ENCODE peak calls at places on chromosomes 5 and 9, in seven cellular contexts. X, B, Q, I, Y, K and S are unnamed samples.

GRCh38 chr5:15577132-15577531 is 77.2 kb downstream of the FBXL7 start:
- DNase-seq in Q (no peak), K (peak), X (no peak), I (no peak), B (no peak), Y (no peak), S (no peak)

GRCh38 chr5:55533806-55534435 is 843 bp downstream of the PLPP1 start:
- DNase-seq in B (no peak), Y (peak), Q (peak), I (no peak), K (peak), X (no peak), S (no peak)

GRCh38 chr5:123371575-123372179 is 51.5 kb downstream of the CEP120 start:
- DNase-seq in K (peak), X (peak), I (peak), Q (no peak), B (peak), Y (no peak), S (peak)

GRCh38 chr9:129716091-129716490 is 36.8 kb downstream of the PTGES start:
- DNase-seq in I (no peak), X (no peak), Y (no peak), K (no peak), B (no peak), Q (no peak), S (no peak)

GRCh38 chr5:123089572-123089970 is 530 bp downstream of the PRDM6 start:
- DNase-seq in K (no peak), B (no peak), Q (no peak), Y (no peak), I (peak), X (no peak), S (no peak)

GRCh38 chr5:125558466-125558865 is 812.0 kb upstream of the ZNF608 start:
- DNase-seq in Q (no peak), X (no peak), K (no peak), Y (no peak), B (no peak), I (no peak), S (no peak)

GRCh38 chr5:38641003-38641402 is 84.6 kb upstream of the LIFR start:
- DNase-seq in K (no peak), Y (no peak), I (no peak), B (no peak), Q (no peak), X (no peak), S (no peak)

GRCh38 chr5:112491257-112491656 is 72.2 kb upstream of the EPB41L4A start:
- DNase-seq in B (no peak), I (no peak), Y (no peak), K (peak), Q (no peak), X (no peak), S (no peak)

GRCh38 chr5:133746834-133747233 is 134.5 kb upstream of the FSTL4 start:
- DNase-seq in X (no peak), Q (no peak), I (no peak), B (no peak), Y (no peak), K (no peak), S (no peak)

GRCh38 chr9:114830546-114830945 is 24.7 kb upstream of the TNFSF15 start:
- DNase-seq in I (no peak), K (peak), X (no peak), Y (peak), Q (no peak), B (no peak), S (no peak)

GRCh38 chr5:103598997-103599556 is 36.5 kb upstream of the NUDT12 start:
- DNase-seq in B (no peak), Q (no peak), I (no peak), X (no peak), K (no peak), Y (no peak), S (no peak)

GRCh38 chr5:171640396-171640981 is 145.1 kb upstream of the SMIM23 start:
- DNase-seq in I (no peak), X (no peak), Y (no peak), B (no peak), K (no peak), Q (no peak), S (no peak)

GRCh38 chr5:31291323-31291854 is 97.9 kb downstream of the CDH6 start:
- DNase-seq in Y (no peak), B (no peak), K (peak), Q (no peak), X (no peak), I (no peak), S (no peak)

GRCh38 chr9:82600536-82601271 is 462.2 kb downstream of the RASEF start:
- DNase-seq in B (no peak), X (no peak), I (no peak), Y (peak), K (no peak), Q (no peak), S (no peak)

GRCh38 chr5:178786859-178787499 is 56.5 kb upstream of the ZNF354A start:
- DNase-seq in X (no peak), K (no peak), Q (no peak), I (no peak), Y (no peak), B (no peak), S (no peak)

GRCh38 chr9:105978336-105978735 is 284.0 kb downstream of the TMEM38B start:
- DNase-seq in Y (no peak), Q (no peak), B (no peak), I (no peak), X (no peak), K (peak), S (no peak)

GRCh38 chr5:17365326-17365725 is 132.7 kb upstream of the TAF11L2 start:
- DNase-seq in Q (no peak), I (no peak), Y (no peak), K (no peak), X (no peak), B (no peak), S (no peak)

GRCh38 chr5:15023266-15023665 is 151.7 kb upstream of the ANKH start:
- DNase-seq in B (no peak), Y (no peak), X (no peak), I (no peak), Q (no peak), K (no peak), S (no peak)

GRCh38 chr5:37090781-37091180 is 158.4 kb downstream of the CPLANE1 start:
- DNase-seq in Q (no peak), Y (no peak), B (no peak), K (no peak), X (no peak), I (no peak), S (no peak)

GRCh38 chr9:27548055-27548741 is 18.6 kb upstream of the MOB3B start:
- DNase-seq in Q (no peak), X (no peak), Y (peak), K (no peak), I (no peak), B (no peak), S (no peak)

GRCh38 chr9:11319477-11320060 is 706.8 kb upstream of the PTPRD start:
- DNase-seq in Y (peak), Q (no peak), B (no peak), I (no peak), X (no peak), K (peak), S (no peak)

GRCh38 chr9:93058357-93059096 is at the start of gene SUSD3:
- DNase-seq in Q (no peak), Y (no peak), X (peak), K (no peak), I (peak), B (peak), S (peak)